ENCODE peak calls at places on chromosome 1, in nine cellular contexts. H, I, Q, O, T, N, J, D and R are unnamed samples.

GRCh38 chr1:233732206-233732605 is 118.3 kb downstream of the KCNK1 start:
- DNase-seq in H (no peak), I (no peak), Q (no peak), O (no peak), D (no peak), N (no peak), T (no peak), J (no peak), R (no peak)

GRCh38 chr1:203930343-203930742 is 68.9 kb downstream of the SNRPE start:
- DNase-seq in J (no peak), O (no peak), Q (peak; percentile 48), D (no peak), I (no peak), N (no peak), H (no peak), T (peak; percentile 71), R (no peak)

GRCh38 chr1:240658312-240658975 is 46.5 kb upstream of the GREM2 start:
- DNase-seq in Q (no peak), N (no peak), O (no peak), D (no peak), J (no peak), T (no peak), H (no peak), I (no peak), R (no peak)

GRCh38 chr1:243946946-243947345 is 96.9 kb upstream of the AKT3 start:
- DNase-seq in D (peak; percentile 65), H (peak; percentile 16), I (peak; percentile 53), O (no peak), N (no peak), T (peak; percentile 24), Q (peak; percentile 47), J (peak; percentile 4), R (peak; percentile 60)

GRCh38 chr1:41102208-41102607 is 80.7 kb upstream of the SLFNL1 start:
- DNase-seq in O (no peak), I (peak; percentile 88), T (peak; percentile 98), N (no peak), Q (no peak), J (no peak), H (no peak), D (no peak), R (no peak)

GRCh38 chr1:47371016-47371517 is 37.5 kb downstream of the CMPK1 start:
- DNase-seq in H (no peak), T (no peak), D (no peak), O (no peak), I (no peak), N (no peak), Q (no peak), J (no peak), R (no peak)

GRCh38 chr1:9388628-9389184 is 96.0 kb downstream of the SPSB1 start:
- DNase-seq in H (no peak), Q (peak; percentile 74), J (peak; percentile 78), T (peak; percentile 42), D (no peak), O (no peak), N (no peak), I (no peak), R (peak; percentile 53)

GRCh38 chr1:60746278-60746761 is 336.0 kb upstream of the NFIA start:
- DNase-seq in I (no peak), Q (no peak), D (no peak), N (peak; percentile 35), J (no peak), H (no peak), O (peak; percentile 17), T (no peak), R (no peak)

GRCh38 chr1:45654540-45655280 is 30.9 kb upstream of the CCDC17 start:
- DNase-seq in O (no peak), I (no peak), J (no peak), Q (no peak), D (no peak), H (no peak), N (no peak), T (peak; percentile 35), R (no peak)